ENCODE peak calls at places on chromosomes 7 and 10, in ten cellular contexts. Q is left ventricle myocardium inferior, B is GM13977, I is coronary artery, Y is mucosa of descending colon, D is WTC11, K is AG04450, O is endothelial cell, U is left ventricle myocardium superior, E is stomach. C is an unnamed sample.

GRCh38 chr10:104090597-104090996 is 4.9 kb upstream of the COL17A1 start:
- DNase-seq in Q (no peak), B (no peak), I (no peak), Y (no peak), D (no peak), K (no peak), O (no peak), U (no peak), E (no peak), C (no peak)

GRCh38 chr7:132752431-132752830 is 176.2 kb upstream of the PLXNA4 start:
- DNase-seq in Q (no peak), B (no peak), I (no peak), Y (no peak), D (no peak), K (no peak), O (no peak), U (no peak), E (no peak), C (no peak)

GRCh38 chr7:108613147-108613948 is 43.7 kb downstream of the DNAJB9 start:
- DNase-seq in Q (no peak), B (peak; percentile 16), I (no peak), Y (no peak), D (no peak), K (no peak), O (no peak), U (no peak), E (no peak), C (no peak)

GRCh38 chr10:79146611-79147130 is 77.9 kb downstream of the ZMIZ1 start:
- DNase-seq in Q (peak; percentile 75), B (no peak), I (no peak), Y (peak; percentile 69), D (no peak), K (no peak), O (no peak), U (peak; percentile 80), E (peak; percentile 82), C (peak; percentile 80)

GRCh38 chr7:96388166-96388565 is 66.3 kb upstream of the SLC25A13 start:
- DNase-seq in Q (no peak), B (no peak), I (no peak), Y (no peak), D (no peak), K (peak; percentile 20), O (no peak), U (no peak), E (no peak), C (no peak)

GRCh38 chr7:98202367-98203195 is 8.7 kb upstream of the BHLHA15 start:
- DNase-seq in Q (no peak), B (peak; percentile 92), I (no peak), Y (peak; percentile 72), D (no peak), K (no peak), O (no peak), U (no peak), E (no peak), C (no peak)

GRCh38 chr10:5692476-5693358 is 8.1 kb downstream of the TASOR2 start:
- DNase-seq in Q (peak; percentile 53), B (peak; percentile 62), I (peak; percentile 73), Y (peak; percentile 75), D (peak; percentile 75), K (no peak), O (peak; percentile 60), U (peak; percentile 70), E (peak; percentile 63), C (peak; percentile 53)

GRCh38 chr10:118732253-118733194 is 22.2 kb downstream of the CACUL1 start:
- DNase-seq in Q (no peak), B (no peak), I (no peak), Y (no peak), D (no peak), K (no peak), O (no peak), U (no peak), E (no peak), C (no peak)